ENCODE peak calls at places on chromosomes 3 and 15, in four cellular contexts. One of them, this sample, is unnamed.
A peak's percentile ranks its signal among the peaks of the same experiment; 100 is the strongest.

GRCh38 chr3:151290673-151291072 is 12.3 kb upstream of the P2RY14 start:
- DNase-seq in GM20000: no peak
- DNase-seq in mesothelial cell of epicardium: no peak
- DNase-seq in GM10248: peak; percentile 13
- DNase-seq in this sample: no peak

GRCh38 chr3:157572559-157573270 is 69.5 kb upstream of the VEPH1 start:
- DNase-seq in GM20000: peak; percentile 52
- DNase-seq in mesothelial cell of epicardium: no peak
- DNase-seq in GM10248: peak; percentile 48
- DNase-seq in this sample: no peak

GRCh38 chr3:106635271-106635670 is 742.0 kb upstream of the CCDC54 start:
- DNase-seq in GM20000: no peak
- DNase-seq in mesothelial cell of epicardium: no peak
- DNase-seq in GM10248: no peak
- DNase-seq in this sample: no peak

GRCh38 chr15:51111061-51111460 is 16.4 kb upstream of the TNFAIP8L3 start:
- DNase-seq in GM20000: no peak
- DNase-seq in mesothelial cell of epicardium: no peak
- DNase-seq in GM10248: no peak
- DNase-seq in this sample: no peak

GRCh38 chr15:89096664-89097063 is 8.4 kb downstream of the ABHD2 start:
- DNase-seq in GM20000: no peak
- DNase-seq in mesothelial cell of epicardium: no peak
- DNase-seq in GM10248: no peak
- DNase-seq in this sample: no peak

GRCh38 chr15:78208887-78209645 is 25.3 kb downstream of the ACSBG1 start:
- DNase-seq in GM20000: no peak
- DNase-seq in mesothelial cell of epicardium: peak; percentile 40
- DNase-seq in GM10248: no peak
- DNase-seq in this sample: no peak

GRCh38 chr15:69498282-69498681 is 45.7 kb downstream of the RPLP1 start:
- DNase-seq in GM20000: no peak
- DNase-seq in mesothelial cell of epicardium: no peak
- DNase-seq in GM10248: no peak
- DNase-seq in this sample: no peak

GRCh38 chr3:197003461-197004385 is 25.9 kb downstream of the MELTF start:
- DNase-seq in GM20000: no peak
- DNase-seq in mesothelial cell of epicardium: peak; percentile 56
- DNase-seq in GM10248: no peak
- DNase-seq in this sample: no peak

GRCh38 chr15:90191795-90192494 is 9.2 kb upstream of the SEMA4B start:
- DNase-seq in GM20000: peak; percentile 60
- DNase-seq in mesothelial cell of epicardium: no peak
- DNase-seq in GM10248: peak; percentile 60
- DNase-seq in this sample: no peak

GRCh38 chr15:29849716-29850115 is 27.4 kb upstream of the TJP1 start:
- DNase-seq in GM20000: no peak
- DNase-seq in mesothelial cell of epicardium: no peak
- DNase-seq in GM10248: no peak
- DNase-seq in this sample: no peak

GRCh38 chr3:126927846-126928245 is 55.1 kb upstream of the PLXNA1 start:
- DNase-seq in GM20000: no peak
- DNase-seq in mesothelial cell of epicardium: no peak
- DNase-seq in GM10248: no peak
- DNase-seq in this sample: no peak

GRCh38 chr3:119206611-119207511 is 33.5 kb downstream of the UPK1B start:
- DNase-seq in GM20000: no peak
- DNase-seq in mesothelial cell of epicardium: no peak
- DNase-seq in GM10248: no peak
- DNase-seq in this sample: no peak

GRCh38 chr3:87710511-87710910 is 348.3 kb downstream of the CGGBP1 start:
- DNase-seq in GM20000: no peak
- DNase-seq in mesothelial cell of epicardium: no peak
- DNase-seq in GM10248: no peak
- DNase-seq in this sample: no peak

GRCh38 chr3:67083277-67083676 is 85.2 kb downstream of the KBTBD8 start:
- DNase-seq in GM20000: no peak
- DNase-seq in mesothelial cell of epicardium: no peak
- DNase-seq in GM10248: no peak
- DNase-seq in this sample: no peak

GRCh38 chr3:5463986-5464385 is 276.5 kb downstream of the EDEM1 start:
- DNase-seq in GM20000: no peak
- DNase-seq in mesothelial cell of epicardium: no peak
- DNase-seq in GM10248: no peak
- DNase-seq in this sample: no peak

GRCh38 chr3:10957976-10958749 is 34.4 kb upstream of the SLC6A1 start:
- DNase-seq in GM20000: no peak
- DNase-seq in mesothelial cell of epicardium: no peak
- DNase-seq in GM10248: no peak
- DNase-seq in this sample: no peak

GRCh38 chr15:73983211-73983727 is 8.8 kb downstream of the STOML1 start:
- DNase-seq in GM20000: no peak
- DNase-seq in mesothelial cell of epicardium: no peak
- DNase-seq in GM10248: no peak
- DNase-seq in this sample: no peak

GRCh38 chr3:190369701-190370295 is 18.2 kb upstream of the CLDN16 start:
- DNase-seq in GM20000: no peak
- DNase-seq in mesothelial cell of epicardium: no peak
- DNase-seq in GM10248: no peak
- DNase-seq in this sample: no peak

GRCh38 chr15:48925714-48926223 is 38.0 kb downstream of the SHC4 start:
- DNase-seq in GM20000: no peak
- DNase-seq in mesothelial cell of epicardium: no peak
- DNase-seq in GM10248: no peak
- DNase-seq in this sample: no peak

GRCh38 chr15:38945551-38946298 is 381.1 kb upstream of the RASGRP1 start:
- DNase-seq in GM20000: no peak
- DNase-seq in mesothelial cell of epicardium: no peak
- DNase-seq in GM10248: no peak
- DNase-seq in this sample: no peak

GRCh38 chr15:76330281-76330680 is 6.3 kb upstream of the ISL2 start:
- DNase-seq in GM20000: no peak
- DNase-seq in mesothelial cell of epicardium: no peak
- DNase-seq in GM10248: no peak
- DNase-seq in this sample: peak; percentile 50

GRCh38 chr3:135927170-135927569 is 38.4 kb upstream of the PPP2R3A start:
- DNase-seq in GM20000: no peak
- DNase-seq in mesothelial cell of epicardium: no peak
- DNase-seq in GM10248: no peak
- DNase-seq in this sample: no peak

GRCh38 chr3:13138566-13139145 is 65.4 kb upstream of the IQSEC1 start:
- DNase-seq in GM20000: no peak
- DNase-seq in mesothelial cell of epicardium: no peak
- DNase-seq in GM10248: no peak
- DNase-seq in this sample: no peak

GRCh38 chr15:69000091-69000490 is 14.4 kb upstream of the NOX5 start:
- DNase-seq in GM20000: no peak
- DNase-seq in mesothelial cell of epicardium: no peak
- DNase-seq in GM10248: no peak
- DNase-seq in this sample: no peak

GRCh38 chr3:129432036-129432435 is 3.6 kb upstream of the EFCAB12 start:
- DNase-seq in GM20000: no peak
- DNase-seq in mesothelial cell of epicardium: no peak
- DNase-seq in GM10248: no peak
- DNase-seq in this sample: no peak

GRCh38 chr3:124599779-124600693 is 130.2 kb upstream of the UMPS start:
- DNase-seq in GM20000: no peak
- DNase-seq in mesothelial cell of epicardium: no peak
- DNase-seq in GM10248: no peak
- DNase-seq in this sample: no peak

GRCh38 chr3:39114456-39114855 is 7.0 kb downstream of the TTC21A start:
- DNase-seq in GM20000: no peak
- DNase-seq in mesothelial cell of epicardium: no peak
- DNase-seq in GM10248: no peak
- DNase-seq in this sample: no peak

GRCh38 chr3:4684976-4685375 is 191.8 kb downstream of the ITPR1 start:
- DNase-seq in GM20000: no peak
- DNase-seq in mesothelial cell of epicardium: no peak
- DNase-seq in GM10248: no peak
- DNase-seq in this sample: no peak

GRCh38 chr3:160224256-160224655 is 966 bp upstream of the C3orf80 start:
- DNase-seq in GM20000: peak; percentile 15
- DNase-seq in mesothelial cell of epicardium: no peak
- DNase-seq in GM10248: no peak
- DNase-seq in this sample: no peak

GRCh38 chr3:4978966-4979400 is 254 bp upstream of the BHLHE40 start:
- DNase-seq in GM20000: peak; percentile 91
- DNase-seq in mesothelial cell of epicardium: peak; percentile 83
- DNase-seq in GM10248: peak; percentile 90
- DNase-seq in this sample: peak; percentile 45

GRCh38 chr15:77702211-77702957 is 69.7 kb upstream of the LINGO1 start:
- DNase-seq in GM20000: peak; percentile 63
- DNase-seq in mesothelial cell of epicardium: peak; percentile 72
- DNase-seq in GM10248: peak; percentile 53
- DNase-seq in this sample: no peak

GRCh38 chr15:57079446-57079845 is 161.0 kb downstream of the TCF12 start:
- DNase-seq in GM20000: no peak
- DNase-seq in mesothelial cell of epicardium: no peak
- DNase-seq in GM10248: peak; percentile 21
- DNase-seq in this sample: no peak
- TF ChIP-seq CTCF in GM20000: peak; percentile 20
- TF ChIP-seq CTCF in mesothelial cell of epicardium: no peak
- TF ChIP-seq CTCF in GM10248: no peak
- TF ChIP-seq CTCF in this sample: no peak

DNA sequence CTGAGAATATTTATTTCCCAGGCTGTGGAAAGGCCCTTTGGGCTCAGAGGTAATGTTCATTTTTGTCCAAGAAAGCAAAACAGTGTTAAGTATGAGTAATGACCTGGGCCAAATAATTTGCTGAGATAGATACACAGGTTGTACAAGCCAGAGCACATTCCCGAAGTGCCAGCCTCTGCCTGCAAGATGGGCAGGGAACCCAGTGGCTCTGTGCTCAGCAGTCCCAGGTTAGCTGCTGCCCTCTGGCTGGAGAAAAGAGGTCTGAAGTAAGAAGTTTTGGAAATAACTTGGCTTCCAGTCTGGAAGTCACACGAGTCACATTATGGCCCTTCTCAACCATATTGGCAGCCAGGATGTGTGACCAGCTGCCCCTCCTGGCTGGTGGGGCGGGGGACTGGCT is 20.2 kb downstream of the MYZAP start:
- DNase-seq in GM20000: no peak
- DNase-seq in mesothelial cell of epicardium: no peak
- DNase-seq in GM10248: no peak
- DNase-seq in this sample: no peak
- TF ChIP-seq CTCF in GM20000: no peak
- TF ChIP-seq CTCF in mesothelial cell of epicardium: no peak
- TF ChIP-seq CTCF in GM10248: no peak
- TF ChIP-seq CTCF in this sample: no peak

DNA sequence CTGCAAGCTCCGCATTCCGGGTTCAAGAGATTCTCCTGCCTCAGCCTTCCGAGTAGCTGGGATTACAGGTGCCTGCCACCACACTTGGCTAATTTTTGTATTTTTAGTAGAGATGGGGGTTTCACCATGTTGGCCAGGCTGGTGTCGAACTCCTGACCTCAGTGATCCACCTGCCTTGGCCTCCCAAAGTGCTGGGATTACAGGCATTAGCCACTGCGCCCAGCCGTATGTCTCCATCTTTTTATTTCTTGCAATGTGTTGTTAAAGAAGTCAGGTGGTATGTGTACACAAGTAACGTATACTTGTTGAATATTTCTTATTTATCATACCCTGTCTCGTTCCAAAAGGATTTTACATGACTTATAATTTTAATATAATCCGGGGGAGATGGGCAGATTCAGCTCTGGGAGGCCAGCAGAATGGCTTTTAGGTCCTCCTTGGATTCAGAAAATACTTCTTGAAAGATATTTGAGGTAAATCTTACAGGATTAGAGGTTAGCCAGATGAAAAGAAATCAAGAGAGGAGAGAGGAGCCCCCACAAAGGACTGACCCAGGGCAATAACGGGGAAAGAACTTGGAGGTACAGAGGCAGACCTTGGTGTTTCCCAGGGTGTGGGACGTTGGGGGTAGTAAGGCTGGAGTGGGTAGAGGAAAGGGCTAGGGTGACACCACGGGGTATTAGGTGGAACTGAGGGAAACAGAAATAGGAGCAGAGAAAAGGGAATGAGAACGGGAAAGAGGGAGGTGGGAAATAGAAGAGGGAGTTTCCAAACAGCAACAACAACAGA is 27.2 kb upstream of the MUC20 start:
- DNase-seq in GM20000: peak; percentile 20
- DNase-seq in mesothelial cell of epicardium: no peak
- DNase-seq in GM10248: no peak
- DNase-seq in this sample: no peak
- TF ChIP-seq CTCF in GM20000: no peak
- TF ChIP-seq CTCF in mesothelial cell of epicardium: no peak
- TF ChIP-seq CTCF in GM10248: no peak
- TF ChIP-seq CTCF in this sample: no peak

DNA sequence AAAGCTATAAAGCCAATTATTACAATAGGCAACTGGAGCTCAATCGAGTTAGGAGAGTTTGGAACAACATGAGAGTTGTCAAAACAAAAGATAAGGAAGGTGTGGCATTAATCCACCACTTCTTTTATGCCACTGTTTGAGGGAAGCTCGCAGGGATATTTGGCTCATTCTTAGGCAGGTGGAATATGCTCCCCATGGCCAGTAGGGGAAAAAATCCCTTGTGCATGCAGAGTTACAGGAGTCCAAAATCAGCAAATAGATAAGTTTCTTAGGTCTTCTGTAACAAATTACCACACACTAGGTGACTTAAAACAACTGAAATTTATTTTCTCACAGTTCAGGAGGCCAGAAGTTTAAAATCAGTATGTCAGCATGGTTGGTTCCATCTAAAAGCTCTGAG is 135.4 kb upstream of the SYNPR start:
- DNase-seq in GM20000: no peak
- DNase-seq in mesothelial cell of epicardium: no peak
- DNase-seq in GM10248: no peak
- DNase-seq in this sample: no peak
- TF ChIP-seq CTCF in GM20000: no peak
- TF ChIP-seq CTCF in mesothelial cell of epicardium: no peak
- TF ChIP-seq CTCF in GM10248: no peak
- TF ChIP-seq CTCF in this sample: peak; percentile 12

GRCh38 chr15:53807500-53807899 is 48.0 kb upstream of the WDR72 start:
- DNase-seq in GM20000: no peak
- DNase-seq in mesothelial cell of epicardium: no peak
- DNase-seq in GM10248: no peak
- DNase-seq in this sample: no peak
- TF ChIP-seq CTCF in GM20000: no peak
- TF ChIP-seq CTCF in mesothelial cell of epicardium: no peak
- TF ChIP-seq CTCF in GM10248: no peak
- TF ChIP-seq CTCF in this sample: no peak

DNA sequence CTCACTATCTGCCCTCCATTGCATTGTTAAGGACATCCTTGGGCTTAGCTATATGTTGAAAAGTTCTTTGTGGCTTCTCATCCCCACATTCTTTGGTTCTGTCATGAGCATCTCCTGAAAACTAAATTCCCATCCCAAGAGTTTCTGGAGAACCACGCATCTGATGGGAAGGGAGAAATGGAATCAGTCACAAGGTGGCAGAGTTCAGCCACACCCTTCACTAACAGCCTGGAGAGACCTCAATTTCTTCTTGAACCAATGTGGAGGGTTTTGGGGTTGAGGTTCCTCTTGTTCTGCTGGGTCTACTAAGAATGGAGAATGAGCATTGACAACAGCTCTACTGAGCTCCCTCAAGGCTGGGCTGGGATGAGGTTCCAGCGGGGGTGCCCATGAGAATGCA is 15.6 kb upstream of the MAGEL2 start:
- DNase-seq in GM20000: no peak
- DNase-seq in mesothelial cell of epicardium: no peak
- DNase-seq in GM10248: no peak
- DNase-seq in this sample: no peak
- TF ChIP-seq CTCF in GM20000: no peak
- TF ChIP-seq CTCF in mesothelial cell of epicardium: no peak
- TF ChIP-seq CTCF in GM10248: no peak
- TF ChIP-seq CTCF in this sample: no peak